ENCODE peak calls at places on chromosomes 11 and 22, in nine cellular contexts. I is ovary; E is psoas muscle; S is CD4-positive, alpha-beta memory T cell; H is thoracic aorta; A is aorta; Q is A549; Y is heart right ventricle; R is CD8-positive, alpha-beta T cell. X is an unnamed sample. For H3K9me3, the result is how much of the 10 kb centered on the place peaks cover.

GRCh38 chr11:70470127-70470526 is 71.8 kb downstream of the CTTN start:
- DNase-seq in I (no peak), E (no peak), S (no peak), H (no peak), A (peak), Q (no peak), Y (no peak), R (no peak), X (no peak)

GRCh38 chr11:86954288-86955110 is 696 bp downstream of the FZD4 start:
- DNase-seq in I (peak), E (peak), S (no peak), H (no peak), A (peak), Q (peak), Y (peak), R (no peak), X (no peak)

GRCh38 chr11:130118636-130119387 is 40.8 kb upstream of the ST14 start:
- DNase-seq in I (no peak), E (no peak), S (peak), H (no peak), A (no peak), Q (no peak), Y (no peak), R (no peak), X (no peak)

GRCh38 chr11:95134491-95134890 is 44.8 kb downstream of the ENDOD1 start:
- DNase-seq in I (no peak), E (peak), S (no peak), H (no peak), A (no peak), Q (peak), Y (no peak), R (no peak), X (no peak)

GRCh38 chr11:47466701-47467250 is 17.8 kb upstream of the RAPSN start:
- DNase-seq in I (peak), E (peak), S (no peak), H (no peak), A (peak), Q (no peak), Y (peak), R (no peak), X (no peak)

GRCh38 chr22:27809700-27810365 is 8.3 kb upstream of the MN1 start:
- DNase-seq in I (no peak), E (no peak), S (no peak), H (no peak), A (no peak), Q (no peak), Y (no peak), R (no peak), X (no peak)

GRCh38 chr11:126914166-126914565 is 86.4 kb downstream of the KIRREL3 start:
- DNase-seq in I (no peak), E (no peak), S (no peak), H (no peak), A (no peak), Q (no peak), Y (no peak), R (no peak), X (no peak)

GRCh38 chr22:50519151-50519550 is 6.2 kb downstream of the SCO2 start:
- DNase-seq in I (no peak), E (no peak), S (no peak), H (no peak), A (no peak), Q (no peak), Y (no peak), R (no peak), X (no peak)

GRCh38 chr11:74932797-74933196 is 16.1 kb downstream of the XRRA1 start:
- DNase-seq in I (no peak), E (no peak), S (no peak), H (no peak), A (no peak), Q (no peak), Y (no peak), R (no peak), X (no peak)

GRCh38 chr11:132408877-132409276 is 1038.5 kb downstream of the NTM start:
- DNase-seq in I (no peak), E (no peak), S (no peak), H (no peak), A (no peak), Q (no peak), Y (no peak), R (no peak), X (no peak)

GRCh38 chr11:111336582-111337256 is 38.4 kb downstream of the POU2AF3 start:
- DNase-seq in I (no peak), E (no peak), S (no peak), H (no peak), A (no peak), Q (no peak), Y (no peak), R (no peak), X (no peak)

DNA sequence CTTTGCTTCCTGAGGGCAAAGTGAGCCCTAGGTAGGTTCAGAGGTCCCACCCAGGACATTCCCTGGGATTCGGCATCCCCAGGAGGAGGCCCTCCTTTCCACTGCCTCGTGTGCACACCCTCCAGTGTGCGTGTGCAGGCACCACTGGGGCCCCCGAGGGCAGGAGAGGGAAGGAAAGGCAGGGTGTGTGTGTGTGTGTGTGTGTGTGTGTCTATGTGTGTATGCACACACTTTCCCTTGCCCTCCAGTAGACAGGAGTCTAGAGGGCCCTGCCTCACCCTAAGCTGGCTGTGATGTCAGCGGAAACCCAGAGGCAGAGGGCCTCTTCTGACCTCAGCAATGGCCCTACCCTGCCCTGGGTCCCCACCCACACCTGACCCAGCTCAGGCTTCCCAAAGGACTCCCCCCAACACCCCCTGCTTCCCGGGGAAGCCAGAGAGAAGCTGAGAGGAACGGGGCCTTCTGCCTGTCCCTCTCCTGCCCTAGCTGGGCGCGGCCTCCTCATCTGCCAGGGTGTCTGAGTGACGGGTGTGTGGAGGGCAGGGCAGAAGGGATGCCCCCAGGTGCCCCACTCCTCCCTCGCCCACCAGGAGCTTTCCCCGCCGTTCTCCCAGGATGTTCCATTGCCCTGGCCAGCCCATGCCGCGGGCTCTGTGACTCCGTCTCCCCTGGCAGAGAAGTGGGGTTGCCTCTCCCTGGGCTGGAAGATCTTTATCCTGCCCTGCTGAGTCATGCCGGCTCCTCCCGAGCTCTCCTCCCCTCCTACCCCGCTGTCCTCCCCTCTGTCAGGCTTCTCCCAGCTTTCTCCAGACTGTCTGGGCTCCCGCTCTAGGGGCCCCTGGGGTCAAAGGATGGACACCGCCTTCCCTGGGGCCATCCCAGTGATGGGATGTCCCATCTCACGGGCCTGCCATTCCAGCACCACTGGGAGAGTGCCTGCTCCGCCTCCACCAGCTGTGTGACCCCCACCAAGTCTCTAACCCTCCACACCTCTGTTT is 6.0 kb upstream of the CLCF1 start:
- DNase-seq in I (no peak), E (no peak), S (no peak), H (no peak), A (peak), Q (peak), Y (no peak), R (no peak), X (no peak)
- H3K9me3 ChIP-seq in I (under half), E (under half), S (under half), H (under half), A (under half), Q (under half), Y (under half), R (under half), X (under half)

DNA sequence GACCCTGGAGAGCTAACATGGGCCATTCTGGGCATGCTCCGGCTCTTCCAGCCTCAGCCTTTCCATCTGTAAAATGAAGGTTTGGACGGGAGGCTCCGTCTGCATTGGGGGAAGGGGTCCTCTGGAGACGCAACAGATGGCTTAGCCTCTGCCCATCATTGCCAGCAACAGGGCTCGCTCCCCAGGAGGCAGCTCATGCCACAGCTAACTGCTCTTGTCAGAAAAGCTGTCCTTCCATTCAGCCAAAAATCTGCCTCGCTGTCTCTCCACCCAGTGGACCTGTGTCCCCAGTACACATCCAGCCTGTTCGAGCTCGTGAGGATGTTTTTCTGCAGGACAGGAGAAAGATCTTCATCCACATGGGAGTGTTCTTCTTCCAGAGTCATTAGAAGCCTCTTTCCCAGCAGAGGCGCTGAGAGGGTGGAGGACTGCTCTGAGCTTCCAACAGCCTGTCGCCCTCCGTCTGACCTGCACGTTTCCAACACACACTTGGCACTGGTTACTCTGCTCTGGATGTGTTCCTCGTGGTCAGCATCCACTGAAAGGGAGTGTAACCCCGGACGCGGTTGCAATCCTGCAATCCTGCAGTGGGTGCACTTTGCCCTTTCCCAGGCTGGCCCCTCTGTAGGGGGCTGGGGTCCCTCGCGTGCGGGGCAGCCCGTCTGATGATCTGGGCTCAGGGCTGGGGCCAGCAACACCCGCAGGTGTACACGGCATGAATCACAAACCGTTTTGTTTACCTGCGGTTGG is 1340.9 kb downstream of the TBC1D22A start:
- DNase-seq in I (no peak), E (no peak), S (no peak), H (no peak), A (no peak), Q (no peak), Y (no peak), R (no peak), X (no peak)
- H3K9me3 ChIP-seq in I (under half), E (under half), S (under half), H (under half), A (under half), Q (under half), Y (under half), R (under half), X (under half)

GRCh38 chr22:49009359-49010063 is 818.2 kb downstream of the BRD1 start:
- DNase-seq in I (no peak), E (no peak), S (no peak), H (no peak), A (peak), Q (no peak), Y (no peak), R (no peak), X (no peak)
- H3K9me3 ChIP-seq in I (under half), E (under half), S (under half), H (under half), A (under half), Q (under half), Y (under half), R (under half), X (under half)

GRCh38 chr11:58801974-58802545 is 42.4 kb downstream of the GLYATL2 start:
- DNase-seq in I (no peak), E (no peak), S (no peak), H (no peak), A (no peak), Q (no peak), Y (no peak), R (no peak), X (no peak)
- H3K9me3 ChIP-seq in I (under half), E (under half), S (under half), H (under half), A (under half), Q (under half), Y (under half), R (under half), X (under half)

DNA sequence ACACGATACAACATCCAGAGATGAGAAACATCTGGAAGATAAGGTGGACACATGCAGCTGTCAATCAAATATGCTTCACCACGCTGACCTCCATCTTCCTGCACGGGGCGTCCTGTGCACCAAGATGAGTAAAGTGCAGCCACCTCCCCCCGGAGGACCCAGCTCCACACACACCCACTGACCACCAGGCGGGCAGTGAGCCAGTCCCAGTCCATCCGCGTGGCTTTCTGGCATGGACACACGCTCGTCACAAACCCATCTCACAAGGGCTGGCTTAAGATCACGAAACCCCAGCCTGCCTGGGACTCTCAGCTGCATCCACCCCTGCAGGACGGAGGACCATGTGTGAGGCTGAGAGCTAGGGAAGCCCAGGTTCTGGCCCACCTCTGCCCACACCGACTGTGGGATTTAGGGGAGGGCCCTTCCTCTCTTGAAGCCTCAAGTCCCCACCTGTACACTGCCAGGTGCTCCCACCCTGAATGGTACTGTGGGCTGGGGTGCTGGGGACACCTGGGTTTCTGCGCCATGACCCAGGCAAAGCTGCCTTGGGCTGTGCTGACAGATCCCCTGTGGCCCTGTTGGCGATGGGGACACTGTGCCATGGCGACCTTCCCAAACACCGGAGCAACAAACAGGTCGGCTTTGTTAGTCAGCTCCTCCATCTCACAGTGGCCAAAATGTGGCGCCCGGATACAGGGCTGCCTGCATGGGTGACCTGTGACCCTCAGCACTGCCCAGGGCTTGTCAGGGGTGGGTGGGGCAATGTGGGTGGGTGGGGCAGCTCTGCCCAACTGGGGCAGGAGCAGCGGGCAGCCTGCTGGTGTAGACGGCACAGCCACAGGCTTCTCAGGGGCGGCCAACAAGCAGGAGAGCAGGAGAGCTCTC is 629.0 kb downstream of the TBC1D22A start:
- DNase-seq in I (peak), E (no peak), S (no peak), H (no peak), A (peak), Q (no peak), Y (no peak), R (no peak), X (no peak)
- H3K9me3 ChIP-seq in I (under half), E (under half), S (under half), H (under half), A (under half), Q (under half), Y (under half), R (under half), X (under half)

GRCh38 chr11:134170177-134170908 is 53.4 kb downstream of the NCAPD3 start:
- DNase-seq in I (no peak), E (no peak), S (no peak), H (no peak), A (no peak), Q (no peak), Y (no peak), R (no peak), X (no peak)

GRCh38 chr11:134170909-134171281 is 52.9 kb downstream of the NCAPD3 start:
- DNase-seq in I (no peak), E (no peak), S (no peak), H (no peak), A (no peak), Q (no peak), Y (no peak), R (no peak), X (no peak)

GRCh38 chr11:134173296-134173695 is 50.5 kb downstream of the NCAPD3 start:
- DNase-seq in I (no peak), E (no peak), S (no peak), H (no peak), A (no peak), Q (no peak), Y (no peak), R (no peak), X (no peak)

GRCh38 chr11:134176284-134176683 is 47.5 kb downstream of the NCAPD3 start:
- DNase-seq in I (no peak), E (no peak), S (no peak), H (no peak), A (no peak), Q (no peak), Y (no peak), R (no peak), X (no peak)

DNA sequence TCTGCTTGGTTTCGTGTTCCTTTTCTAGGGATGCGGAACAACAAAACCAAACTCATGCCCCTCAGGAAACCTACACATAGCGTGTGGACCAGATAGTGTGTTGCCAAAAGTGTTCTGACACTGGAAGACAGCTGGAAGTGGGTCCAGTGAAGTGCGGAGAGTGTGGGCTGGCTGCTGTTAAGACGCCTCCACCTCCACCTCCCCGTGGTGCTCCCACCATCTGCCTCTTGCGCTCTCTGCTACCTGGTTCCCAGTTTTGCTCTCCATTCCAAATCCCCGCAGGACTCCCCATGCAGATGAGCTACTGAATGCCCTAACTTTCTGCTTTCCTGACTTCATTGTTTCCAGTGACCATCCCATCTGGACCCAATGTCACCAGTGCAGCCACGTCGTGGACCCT is 51.8 kb downstream of the NCAPD3 start:
- DNase-seq in I (no peak), E (no peak), S (no peak), H (no peak), A (no peak), Q (no peak), Y (no peak), R (no peak), X (no peak)
- H3K9me3 ChIP-seq in I (under half), E (under half), S (under half), H (under half), A (under half), Q (under half), Y (under half), R (under half), X (under half)

GRCh38 chr11:18794956-18795355 is 3.4 kb upstream of the PTPN5 start:
- DNase-seq in I (no peak), E (no peak), S (no peak), H (no peak), A (no peak), Q (no peak), Y (no peak), R (no peak), X (no peak)
- H3K9me3 ChIP-seq in I (under half), E (under half), S (under half), H (under half), A (under half), Q (under half), Y (under half), R (under half), X (under half)